ENCODE peak calls at places on chromosomes 16 and 17, in four cellular contexts. P is IMR-90, U is H9, Z is H1. J is an unnamed sample.

GRCh38 chr16:8885674-8886592 is 3.8 kb downstream of the LITAFD start:
- DNase-seq in P (peak), U (no peak), Z (no peak), J (peak)

GRCh38 chr16:49150341-49150740 is 131.3 kb downstream of the CBLN1 start:
- DNase-seq in P (no peak), U (no peak), Z (no peak), J (no peak)

GRCh38 chr17:28475151-28475900 is 1.9 kb downstream of the SLC13A2 start:
- DNase-seq in P (no peak), U (peak), Z (no peak), J (no peak)

GRCh38 chr17:45361451-45361850 is 44.6 kb upstream of the MAP3K14 start:
- DNase-seq in P (no peak), U (peak), Z (no peak), J (no peak)

GRCh38 chr17:62180772-62181171 is 115.7 kb upstream of the MED13 start:
- DNase-seq in P (no peak), U (no peak), Z (no peak), J (no peak)

GRCh38 chr17:75242461-75243042 is 18.9 kb downstream of the GGA3 start:
- DNase-seq in P (no peak), U (no peak), Z (no peak), J (no peak)

GRCh38 chr16:760498-761343 is at the start of gene MSLN:
- DNase-seq in P (no peak), U (no peak), Z (no peak), J (no peak)

GRCh38 chr17:77842148-77842905 is 116.2 kb upstream of the TNRC6C start:
- DNase-seq in P (peak), U (no peak), Z (no peak), J (no peak)

GRCh38 chr17:57629470-57629869 is 115.6 kb downstream of the CCDC182 start:
- DNase-seq in P (no peak), U (no peak), Z (no peak), J (no peak)

GRCh38 chr17:81465912-81466311 is 46.7 kb downstream of the ACTG1 start:
- DNase-seq in P (no peak), U (no peak), Z (no peak), J (no peak)

GRCh38 chr17:28290703-28291102 is 28.3 kb upstream of the TMEM97 start:
- DNase-seq in P (no peak), U (no peak), Z (no peak), J (no peak)

GRCh38 chr17:56395787-56396186 is 197.7 kb upstream of the NOG start:
- DNase-seq in P (no peak), U (no peak), Z (no peak), J (no peak)

GRCh38 chr16:64278196-64278595 is 843.7 kb downstream of the CDH11 start:
- DNase-seq in P (peak), U (no peak), Z (no peak), J (no peak)

GRCh38 chr17:77719806-77720205 is 238.7 kb upstream of the TNRC6C start:
- DNase-seq in P (no peak), U (peak), Z (no peak), J (no peak)

GRCh38 chr17:38768417-38768816 is 15.9 kb downstream of the PSMB3 start:
- DNase-seq in P (no peak), U (no peak), Z (no peak), J (no peak)

GRCh38 chr17:65527381-65527780 is 34.1 kb downstream of the AXIN2 start:
- DNase-seq in P (no peak), U (peak), Z (no peak), J (no peak)

GRCh38 chr17:1627219-1627986 is 1.2 kb downstream of the SLC43A2 start:
- DNase-seq in P (no peak), U (peak), Z (no peak), J (no peak)

GRCh38 chr17:75153854-75154194 is 488 bp downstream of the JPT1 start:
- DNase-seq in P (no peak), U (no peak), Z (no peak), J (no peak)

GRCh38 chr16:15975172-15975571 is 25.8 kb downstream of the ABCC1 start:
- DNase-seq in P (no peak), U (no peak), Z (no peak), J (no peak)

DNA sequence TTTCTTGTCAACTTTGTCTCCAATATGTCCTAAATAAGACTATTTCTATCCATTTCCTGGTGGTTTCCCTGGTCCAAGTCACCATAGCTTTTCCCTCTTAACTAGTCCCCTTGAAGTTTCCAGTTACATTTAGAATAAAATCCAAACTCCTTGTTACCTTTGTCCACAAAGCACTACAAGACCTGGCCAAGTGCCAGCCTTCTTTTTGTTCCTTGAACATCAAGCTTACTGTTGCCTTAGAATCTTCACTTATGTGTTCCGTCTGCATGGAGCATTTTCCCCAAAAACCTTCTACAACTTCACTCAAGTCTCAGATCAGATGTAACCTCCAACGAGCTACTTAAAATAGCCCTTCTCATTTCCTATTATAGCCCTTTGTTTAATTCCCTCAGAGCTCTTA is 101.4 kb downstream of the ITFG1 start:
- DNase-seq in P (no peak), U (no peak), Z (no peak), J (no peak)
- H4K5ac ChIP-seq in P (no peak), U (no peak), Z (no peak), J (no peak)

GRCh38 chr16:57301126-57301817 is 16.8 kb upstream of the PLLP start:
- DNase-seq in P (no peak), U (no peak), Z (no peak), J (peak)

GRCh38 chr16:57300387-57301125 is 16.1 kb upstream of the PLLP start:
- DNase-seq in P (peak), U (peak), Z (peak), J (peak)

GRCh38 chr16:57297856-57298255 is 13.4 kb upstream of the PLLP start:
- DNase-seq in P (no peak), U (peak), Z (no peak), J (peak)

GRCh38 chr16:57299009-57299718 is 14.7 kb upstream of the PLLP start:
- DNase-seq in P (no peak), U (no peak), Z (no peak), J (no peak)

GRCh38 chr16:57299719-57300386 is 15.4 kb upstream of the PLLP start:
- DNase-seq in P (peak), U (peak), Z (peak), J (peak)
- H4K5ac ChIP-seq in P (no peak), U (no peak), Z (no peak), J (no peak)

DNA sequence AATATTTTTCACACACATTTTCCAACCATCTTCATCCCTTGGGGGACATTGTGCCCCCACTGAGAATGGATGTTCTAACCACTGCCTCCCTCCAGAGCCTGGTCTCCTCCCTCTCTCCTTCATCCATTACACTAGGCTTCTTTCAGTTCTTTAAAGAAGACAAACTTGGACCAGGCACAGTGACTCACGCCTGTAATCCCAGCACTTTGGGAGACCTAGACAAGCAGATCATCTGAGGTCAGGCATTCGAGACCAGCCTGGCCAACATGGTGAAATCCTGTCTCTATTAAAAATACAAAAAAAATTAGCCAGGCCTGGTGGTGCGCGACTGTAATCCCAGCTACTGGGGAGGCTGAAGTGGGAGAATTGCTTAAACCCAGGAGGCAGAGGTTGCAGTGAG is 6.5 kb downstream of the ALOX15 start:
- DNase-seq in P (no peak), U (no peak), Z (no peak), J (no peak)
- H4K5ac ChIP-seq in P (no peak), U (no peak), Z (no peak), J (no peak)

GRCh38 chr17:42018988-42019387 is 902 bp upstream of the NKIRAS2 start:
- DNase-seq in P (no peak), U (no peak), Z (no peak), J (no peak)
- H4K5ac ChIP-seq in P (no peak), U (no peak), Z (no peak), J (no peak)

DNA sequence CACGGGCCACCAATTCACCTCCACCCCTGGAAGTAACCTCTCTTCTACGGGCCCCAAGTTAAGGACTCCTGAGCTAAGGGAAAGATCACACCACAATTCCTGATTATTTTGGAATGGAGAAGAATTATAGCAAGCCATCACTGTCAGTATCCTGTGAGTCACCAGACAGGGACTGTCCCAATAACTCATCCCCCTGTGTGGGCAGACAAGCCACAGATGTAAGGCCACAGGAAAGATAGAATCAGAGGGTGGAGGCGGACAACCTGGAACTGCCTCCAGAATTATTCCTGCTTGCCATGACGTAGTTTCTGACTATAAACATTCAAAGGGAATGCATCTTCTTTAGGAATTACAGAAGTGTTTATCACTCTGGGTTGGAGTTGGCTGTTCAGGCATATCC is 5.8 kb upstream of the MYO1D start:
- DNase-seq in P (peak), U (no peak), Z (no peak), J (no peak)
- H4K5ac ChIP-seq in P (no peak), U (no peak), Z (no peak), J (no peak)

GRCh38 chr16:68144008-68144407 is 58.8 kb downstream of the NFATC3 start:
- DNase-seq in P (no peak), U (no peak), Z (no peak), J (no peak)
- H4K5ac ChIP-seq in P (no peak), U (no peak), Z (no peak), J (no peak)

DNA sequence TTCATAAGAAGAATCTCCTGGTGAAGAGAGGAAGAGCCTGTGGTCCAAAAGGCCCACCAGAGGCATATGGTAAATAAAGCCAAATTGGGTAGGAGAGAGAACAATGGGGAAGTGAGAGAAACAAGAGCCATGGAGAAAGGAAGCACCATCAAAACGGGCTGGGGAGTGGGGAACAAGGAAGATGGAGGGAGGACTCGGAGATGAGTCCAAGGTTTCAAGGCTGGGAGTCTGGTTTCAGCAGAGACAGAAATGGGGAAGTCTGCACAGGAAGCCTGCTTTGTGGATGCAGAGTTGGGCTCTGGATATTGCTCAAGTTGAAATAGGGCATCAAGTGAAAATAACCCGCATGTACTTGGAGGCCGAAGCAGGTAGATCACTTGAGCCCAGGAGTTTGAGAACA is 9.9 kb downstream of the PIK3R5 start:
- DNase-seq in P (no peak), U (no peak), Z (no peak), J (no peak)
- H4K5ac ChIP-seq in P (no peak), U (no peak), Z (no peak), J (no peak)

J was measured in mesendoderm.